ENCODE peak calls at places on chromosomes 4 and X, in nine cellular contexts. P is endothelial cell of umbilical vein, G is stomach, H is brain microvascular endothelial cell, U is endodermal cell, C is mesenchymal stem cell, R is fibroblast of lung, B is cardiac muscle cell, L is prostate gland. M is an unnamed sample.
A peak's percentile ranks its signal among the peaks of the same experiment; 100 is the strongest.

GRCh38 chr4:52100062-52100461 is 49.0 kb downstream of the SPATA18 start:
- DNase-seq in P (peak; percentile 16), G (no peak), H (no peak), U (no peak), C (no peak), R (peak; percentile 88), B (peak; percentile 21), L (no peak), M (peak; percentile 58)

GRCh38 chr4:101081695-101082369 is 265.5 kb downstream of the PPP3CA start:
- DNase-seq in P (no peak), G (no peak), H (no peak), U (no peak), C (no peak), R (no peak), B (no peak), L (no peak), M (no peak)

GRCh38 chrX:109967151-109967550 is 35.8 kb upstream of the TMEM164 start:
- DNase-seq in P (no peak), G (no peak), H (no peak), U (no peak), C (peak; percentile 10), R (no peak), B (no peak), L (no peak), M (peak; percentile 20)

GRCh38 chr4:153223418-153223792 is 19.2 kb downstream of the TRIM2 start:
- DNase-seq in P (no peak), G (no peak), H (no peak), U (no peak), C (no peak), R (no peak), B (peak; percentile 32), L (no peak), M (no peak)

GRCh38 chr4:173346074-173346473 is 11.9 kb upstream of the HMGB2 start:
- DNase-seq in P (no peak), G (no peak), H (peak; percentile 32), U (no peak), C (peak; percentile 5), R (peak; percentile 76), B (peak; percentile 26), L (no peak), M (no peak)

GRCh38 chr4:156774422-156774821 is 197.2 kb downstream of the PDGFC start:
- DNase-seq in P (no peak), G (no peak), H (peak; percentile 90), U (no peak), C (peak; percentile 94), R (peak; percentile 96), B (peak; percentile 87), L (no peak), M (peak; percentile 69)

GRCh38 chrX:130719399-130719798 is 183.6 kb downstream of the ENOX2 start:
- DNase-seq in P (no peak), G (no peak), H (no peak), U (no peak), C (no peak), R (no peak), B (no peak), L (no peak), M (no peak)

GRCh38 chr4:83326546-83326945 is 8.1 kb downstream of the HPSE start:
- DNase-seq in P (no peak), G (peak; percentile 27), H (no peak), U (no peak), C (no peak), R (no peak), B (no peak), L (no peak), M (no peak)

GRCh38 chrX:153573999-153574398 is 24.9 kb downstream of the CCNQ start:
- DNase-seq in P (no peak), G (no peak), H (no peak), U (peak; percentile 61), C (no peak), R (no peak), B (no peak), L (no peak), M (no peak)

GRCh38 chr4:112302320-112303274 is 5.4 kb downstream of the ALPK1 start:
- DNase-seq in P (no peak), G (no peak), H (no peak), U (peak; percentile 58), C (no peak), R (no peak), B (no peak), L (no peak), M (no peak)

GRCh38 chrX:130118396-130118795 is 8.1 kb upstream of the ELF4 start:
- DNase-seq in P (peak; percentile 88), G (no peak), H (peak; percentile 54), U (no peak), C (peak; percentile 62), R (peak; percentile 89), B (peak; percentile 86), L (no peak), M (no peak)

GRCh38 chr4:61202100-61202637 is 2.0 kb downstream of the ADGRL3 start:
- DNase-seq in P (no peak), G (no peak), H (no peak), U (no peak), C (no peak), R (peak; percentile 16), B (no peak), L (no peak), M (no peak)

GRCh38 chrX:103453655-103454054 is 65.6 kb downstream of the RAB40A start:
- DNase-seq in P (peak; percentile 93), G (no peak), H (peak; percentile 89), U (no peak), C (peak; percentile 93), R (peak; percentile 85), B (peak; percentile 90), L (no peak), M (peak; percentile 68)

GRCh38 chrX:308821-309520 is 9.6 kb downstream of the GTPBP6 start:
- DNase-seq in P (no peak), G (no peak), H (no peak), U (no peak), C (no peak), R (no peak), B (no peak), L (no peak), M (no peak)

DNA sequence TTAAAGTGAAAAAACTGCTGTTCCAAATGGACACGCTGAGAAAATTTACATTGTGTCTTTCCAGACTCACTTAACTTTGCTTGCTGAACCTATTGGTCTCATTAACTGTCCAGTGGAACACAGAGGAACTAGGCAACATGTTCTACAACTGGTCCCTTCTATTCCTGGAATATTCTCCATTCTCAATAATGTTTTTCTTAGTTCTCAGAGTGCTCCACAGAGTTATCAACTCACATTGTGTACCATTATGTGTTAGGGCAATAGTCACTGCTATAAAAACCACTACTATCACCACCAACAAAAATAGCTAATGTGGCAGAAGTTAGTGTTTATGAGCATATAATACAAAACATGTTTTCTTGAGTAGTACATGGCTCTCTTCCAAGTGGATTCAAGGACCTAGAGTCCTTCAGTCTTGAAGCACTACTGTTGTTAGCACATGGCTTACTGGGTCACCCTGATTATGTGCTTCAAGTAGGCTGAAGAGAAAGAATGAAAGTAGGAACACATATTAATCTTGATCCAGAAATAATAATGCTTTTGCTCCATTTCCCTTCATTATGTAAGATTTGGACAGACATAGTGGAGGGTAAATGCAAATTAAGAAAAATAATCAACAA is 865.3 kb upstream of the HS3ST1 start:
- DNase-seq in P (no peak), G (no peak), H (no peak), U (no peak), C (no peak), R (no peak), B (no peak), L (no peak), M (no peak)
- H3K27ac ChIP-seq in P (no peak overlapping the region), G (no peak overlapping the region), H (no peak overlapping the region), U (no peak overlapping the region), C (no peak overlapping the region), R (no peak overlapping the region), B (no peak overlapping the region), L (no peak overlapping the region), M (no peak overlapping the region)

DNA sequence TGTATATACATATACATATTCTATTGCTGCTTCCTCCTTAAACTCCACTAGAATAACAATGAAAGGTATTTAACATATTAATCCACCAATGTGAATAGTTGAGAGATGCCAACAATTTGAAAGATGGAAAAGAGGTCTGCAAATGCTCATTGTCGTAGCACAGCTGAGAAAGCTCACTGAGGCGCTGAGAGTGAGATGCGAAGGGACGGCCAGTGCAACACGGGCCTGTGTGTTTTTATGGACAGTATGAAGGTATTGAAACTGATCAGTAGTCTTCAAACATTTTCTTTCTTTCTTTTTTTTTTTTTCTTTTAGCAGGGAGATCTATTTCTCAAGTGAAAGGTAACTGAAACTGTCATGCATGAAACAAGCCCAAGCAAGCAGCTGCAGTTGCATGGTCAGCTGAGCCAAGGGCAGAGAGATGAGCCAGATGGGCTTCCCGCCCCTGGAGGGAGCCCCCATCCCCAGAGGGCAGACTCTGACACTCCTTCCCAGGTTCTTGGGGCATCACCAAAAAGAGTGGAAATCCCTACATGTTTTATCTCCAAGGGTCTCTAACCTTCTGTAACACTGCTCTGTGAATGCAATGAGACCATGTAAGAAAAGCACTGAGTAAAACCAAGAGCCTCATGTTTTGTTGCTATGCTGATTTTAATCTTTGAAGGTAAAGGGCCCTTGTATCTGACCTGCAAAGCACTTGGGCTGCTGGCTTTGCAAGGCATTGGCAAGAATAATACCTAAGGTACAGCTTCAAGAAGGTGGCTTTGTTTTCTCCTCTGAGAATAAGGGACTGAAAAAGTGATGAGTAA is 41.4 kb upstream of the HS3ST1 start:
- DNase-seq in P (peak; percentile 12), G (no peak), H (no peak), U (peak; percentile 46), C (no peak), R (no peak), B (no peak), L (no peak), M (peak; percentile 56)
- H3K27ac ChIP-seq in P (no peak overlapping the region), G (peak overlapping the region; percentile 54), H (no peak overlapping the region), U (no peak overlapping the region), C (no peak overlapping the region), R (no peak overlapping the region), B (no peak overlapping the region), L (no peak overlapping the region), M (peak overlapping the region; percentile 91)

GRCh38 chrX:13699183-13699826 is 10.4 kb downstream of the RAB9A start:
- DNase-seq in P (peak; percentile 15), G (peak; percentile 33), H (peak; percentile 43), U (no peak), C (peak; percentile 15), R (peak; percentile 47), B (no peak), L (no peak), M (no peak)

GRCh38 chrX:13700380-13700779 is 11.5 kb downstream of the RAB9A start:
- DNase-seq in P (no peak), G (no peak), H (no peak), U (no peak), C (no peak), R (no peak), B (no peak), L (no peak), M (no peak)

GRCh38 chrX:13697976-13698375 is 9.0 kb downstream of the RAB9A start:
- DNase-seq in P (no peak), G (no peak), H (no peak), U (no peak), C (no peak), R (no peak), B (no peak), L (no peak), M (no peak)

GRCh38 chrX:13697440-13697839 is 8.5 kb downstream of the RAB9A start:
- DNase-seq in P (no peak), G (no peak), H (no peak), U (no peak), C (no peak), R (no peak), B (no peak), L (no peak), M (no peak)

GRCh38 chrX:13698432-13698831 is 9.5 kb downstream of the RAB9A start:
- DNase-seq in P (no peak), G (no peak), H (no peak), U (no peak), C (no peak), R (no peak), B (no peak), L (no peak), M (no peak)
- H3K27ac ChIP-seq in P (no peak overlapping the region), G (peak overlapping the region; percentile 35), H (no peak overlapping the region), U (no peak overlapping the region), C (no peak overlapping the region), R (no peak overlapping the region), B (no peak overlapping the region), L (no peak overlapping the region), M (peak overlapping the region; percentile 32)

GRCh38 chr4:109414938-109415337 is 18.7 kb upstream of the SEC24B start:
- DNase-seq in P (peak; percentile 36), G (no peak), H (no peak), U (no peak), C (no peak), R (peak; percentile 74), B (peak; percentile 44), L (no peak), M (no peak)
- H3K27ac ChIP-seq in P (no peak overlapping the region), G (no peak overlapping the region), H (no peak overlapping the region), U (no peak overlapping the region), C (no peak overlapping the region), R (no peak overlapping the region), B (no peak overlapping the region), L (no peak overlapping the region), M (no peak overlapping the region)

M was measured in epithelial cell of prostate.